ENCODE peak calls at places on chromosomes 4 and X, in seven cellular contexts. C is fibroblast of lung, S is brain microvascular endothelial cell, W is neuronal stem cell, Y is SK-N-SH, N is pancreas, E is lower lobe of right lung. I is an unnamed sample.

GRCh38 chrX:44778254-44778653 is 65.6 kb upstream of the DUSP21 start:
- DNase-seq in Y (no peak), N (no peak), C (no peak), W (no peak), S (no peak), E (no peak), I (no peak)

GRCh38 chr4:600850-601515 is 24.4 kb upstream of the PDE6B start:
- DNase-seq in C (no peak), S (no peak), E (no peak), W (no peak), Y (no peak), N (no peak), I (no peak)

GRCh38 chr4:119046263-119046662 is 89.4 kb upstream of the MYOZ2 start:
- DNase-seq in Y (no peak), C (no peak), W (no peak), S (no peak), N (no peak), E (peak; percentile 62), I (peak; percentile 87)

GRCh38 chr4:141339966-141340365 is 119.3 kb downstream of the ZNF330 start:
- DNase-seq in C (no peak), E (no peak), N (no peak), Y (no peak), W (no peak), S (no peak), I (no peak)

GRCh38 chr4:7323461-7323871 is 111.3 kb downstream of the PSAPL1 start:
- DNase-seq in C (no peak), Y (no peak), E (peak; percentile 24), W (no peak), N (peak; percentile 11), S (no peak), I (no peak)

GRCh38 chr4:40910706-40911105 is 161.0 kb downstream of the NSUN7 start:
- DNase-seq in S (peak; percentile 64), E (no peak), Y (no peak), N (no peak), C (peak; percentile 53), W (no peak), I (peak; percentile 14)

GRCh38 chr4:88119951-88120350 is 38.5 kb downstream of the ABCG2 start:
- DNase-seq in E (no peak), S (no peak), W (no peak), C (no peak), N (no peak), Y (no peak), I (no peak)

GRCh38 chr4:183384516-183384915 is 59.9 kb upstream of the CDKN2AIP start:
- DNase-seq in W (no peak), N (no peak), E (no peak), S (no peak), Y (no peak), C (no peak), I (no peak)

GRCh38 chr4:5988086-5988845 is 30.0 kb downstream of the C4orf50 start:
- DNase-seq in N (no peak), S (no peak), E (no peak), W (no peak), C (no peak), Y (no peak), I (no peak)

GRCh38 chr4:125313989-125314602 is 659 bp upstream of the FAT4 start:
- DNase-seq in S (no peak), E (no peak), Y (no peak), N (no peak), W (peak; percentile 48), C (no peak), I (no peak)

GRCh38 chr4:172481802-172482508 is 668.8 kb downstream of the GALNTL6 start:
- DNase-seq in E (no peak), N (peak; percentile 50), C (no peak), Y (no peak), W (no peak), S (no peak), I (no peak)

DNA sequence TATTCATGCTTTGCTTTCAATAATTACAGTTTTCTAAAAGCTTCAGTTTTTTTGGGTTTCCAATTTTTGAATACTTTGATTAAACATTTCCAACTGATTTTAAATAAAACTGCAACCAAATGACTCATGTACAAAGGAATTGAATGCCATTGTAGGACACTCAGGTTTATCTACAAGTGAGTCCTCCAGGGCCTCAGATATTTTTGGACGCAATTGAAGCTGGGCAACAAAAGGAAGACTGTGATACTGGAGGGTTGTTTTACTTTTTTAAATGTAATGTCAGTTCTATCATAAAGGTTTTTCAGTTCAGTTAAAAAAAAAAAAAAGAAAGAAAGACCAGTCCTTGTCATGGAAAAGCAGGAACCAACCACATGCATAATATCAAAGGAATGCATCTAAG is 64.2 kb downstream of the MAGEA10 start:
- DNase-seq in N (no peak), Y (no peak), S (peak; percentile 0), C (no peak), E (no peak), W (no peak), I (no peak)
- H3K4me3 ChIP-seq in N (no peak overlapping the region), Y (no peak overlapping the region), S (no peak overlapping the region), C (no peak overlapping the region), E (no peak overlapping the region), W (no peak overlapping the region), I (no peak overlapping the region)

GRCh38 chr4:61678297-61678696 is 478.2 kb downstream of the ADGRL3 start:
- DNase-seq in N (no peak), C (no peak), S (no peak), Y (no peak), W (no peak), E (no peak), I (no peak)
- H3K36me3 ChIP-seq in N (no peaks in the 10 kb centered on the region), C (no peaks in the 10 kb centered on the region), S (no peaks in the 10 kb centered on the region), Y (no peaks in the 10 kb centered on the region), W (peaks cover 2% of the 10 kb centered on the region), E (no peaks in the 10 kb centered on the region), I (no peaks in the 10 kb centered on the region)

GRCh38 chr4:134201216-134202098 is at the start of gene PABPC4L:
- DNase-seq in C (peak; percentile 63), S (peak; percentile 48), W (peak; percentile 42), E (peak; percentile 45), N (peak; percentile 49), Y (no peak), I (peak; percentile 21)
- H3K4me3 ChIP-seq in C (peak within 1 kb of the TSS; percentile 51), S (peak within 1 kb of the TSS; percentile 54), W (no peak within 1 kb of the TSS), E (peak within 1 kb of the TSS; percentile 58), N (peak within 1 kb of the TSS; percentile 45), Y (no peak within 1 kb of the TSS), I (peak within 1 kb of the TSS; percentile 47)

DNA sequence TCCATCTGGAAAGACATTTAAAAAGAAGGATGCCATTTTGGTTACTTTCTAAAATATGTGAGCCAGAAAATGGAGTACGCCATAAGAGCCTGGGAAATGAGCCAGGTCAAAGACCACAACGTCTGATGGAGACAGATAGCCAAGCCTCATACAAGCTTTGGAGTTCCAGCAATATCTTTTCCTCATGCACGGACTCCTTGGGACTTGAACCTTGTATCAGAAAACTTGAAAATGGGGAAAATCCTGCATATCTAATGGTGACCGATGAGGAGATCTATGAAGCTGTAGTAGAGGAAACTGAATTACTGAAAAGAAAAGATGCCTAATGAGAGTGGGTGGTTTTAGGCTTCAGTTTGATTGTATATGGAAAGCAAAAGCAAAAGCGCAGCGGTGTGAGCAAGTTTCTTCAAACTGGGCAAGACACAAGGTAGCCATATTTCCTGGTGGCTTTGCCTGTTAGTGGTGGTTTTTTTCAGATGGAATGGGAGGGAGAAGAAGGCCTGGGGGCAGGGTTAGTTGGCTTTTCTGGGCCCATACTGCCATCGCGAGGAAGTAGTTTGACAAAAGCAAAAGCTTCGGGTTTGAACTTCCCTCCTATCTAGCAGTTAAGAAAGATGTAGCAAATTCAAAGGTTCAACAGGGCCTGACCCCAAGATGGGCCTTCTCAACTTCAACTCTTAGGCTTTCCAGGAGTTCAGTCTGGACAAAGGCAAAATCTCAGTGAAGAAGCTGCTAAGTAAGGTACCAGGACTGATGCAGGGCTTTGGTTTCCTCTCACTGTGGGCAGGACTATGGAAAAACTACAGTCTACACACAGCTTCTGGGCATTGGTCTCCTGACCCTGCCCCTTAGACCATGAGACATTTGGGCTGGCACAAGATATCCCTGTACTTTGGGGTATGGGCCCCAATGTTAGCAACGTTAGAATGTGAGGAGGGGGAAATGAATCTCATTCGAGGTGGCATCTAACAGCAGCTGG is 210.0 kb upstream of the STK26 start:
- DNase-seq in Y (peak; percentile 36), N (no peak), E (no peak), W (no peak), C (no peak), S (peak; percentile 58), I (no peak)
- H3K36me3 ChIP-seq in Y (no peaks in the 10 kb centered on the region), N (no peaks in the 10 kb centered on the region), E (no peaks in the 10 kb centered on the region), W (peaks cover 17% of the 10 kb centered on the region), C (no peaks in the 10 kb centered on the region), S (no peaks in the 10 kb centered on the region), I (peaks cover 5% of the 10 kb centered on the region)

GRCh38 chrX:39458779-39459178 is 639.0 kb downstream of the BCOR start:
- DNase-seq in N (no peak), W (no peak), E (no peak), C (no peak), Y (no peak), S (no peak), I (no peak)
- H3K4me3 ChIP-seq in N (no peak overlapping the region), W (no peak overlapping the region), E (no peak overlapping the region), C (no peak overlapping the region), Y (no peak overlapping the region), S (no peak overlapping the region), I (no peak overlapping the region)

GRCh38 chr4:37836256-37836655 is 9.8 kb downstream of the PGM2 start:
- DNase-seq in S (no peak), W (no peak), E (no peak), C (no peak), Y (no peak), N (no peak), I (no peak)

GRCh38 chr4:37837446-37837845 is 11.0 kb downstream of the PGM2 start:
- DNase-seq in W (no peak), C (peak; percentile 31), N (no peak), Y (no peak), E (no peak), S (peak; percentile 68), I (no peak)

GRCh38 chr4:37835806-37836205 is 9.3 kb downstream of the PGM2 start:
- DNase-seq in Y (no peak), C (no peak), N (no peak), W (no peak), S (no peak), E (no peak), I (no peak)

GRCh38 chr4:37836838-37837413 is 10.4 kb downstream of the PGM2 start:
- DNase-seq in W (no peak), N (no peak), E (no peak), S (no peak), Y (no peak), C (no peak), I (no peak)

DNA sequence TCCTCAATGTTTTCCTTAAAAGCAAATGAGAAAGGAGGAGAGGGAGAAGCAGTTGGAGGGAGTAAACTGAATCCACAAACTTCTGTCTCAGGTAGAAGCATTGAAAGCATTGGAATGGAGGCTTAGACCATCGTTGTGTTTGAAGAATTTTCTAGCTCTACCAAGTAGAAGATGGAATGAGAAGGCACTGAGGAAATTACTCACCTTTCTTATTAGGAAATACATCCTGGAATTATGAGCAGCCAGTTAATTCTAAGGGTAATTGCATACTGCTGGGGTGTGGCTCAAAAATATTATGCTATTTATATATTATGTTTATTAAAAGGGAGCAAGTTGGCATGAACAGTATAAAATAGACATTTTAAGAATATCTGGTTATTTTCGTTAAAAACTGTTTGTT is 12.9 kb downstream of the PGM2 start:
- DNase-seq in Y (no peak), W (no peak), E (no peak), N (no peak), S (no peak), C (no peak), I (no peak)
- H3K36me3 ChIP-seq in Y (peaks cover 35% of the 10 kb centered on the region), W (peaks cover 9% of the 10 kb centered on the region), E (peaks cover 59% of the 10 kb centered on the region), N (no peaks in the 10 kb centered on the region), S (peaks cover 54% of the 10 kb centered on the region), C (peaks cover 2% of the 10 kb centered on the region), I (no peaks in the 10 kb centered on the region)

I was measured in MG63.